ENCODE peak calls at places on chromosomes 12 and 14, in seven cellular contexts. Z is HepG2, M is K562, B is GM12878, G is SK-N-SH, K is GM12891, I is H1. A is an unnamed sample.

GRCh38 chr12:49777800-49778748 is 36.7 kb downstream of the TMBIM6 start:
- DNase-seq in Z (peak; percentile 39), M (peak; percentile 82), B (no peak), G (no peak), K (no peak), I (peak; percentile 72), A (no peak)

GRCh38 chr12:111775205-111776193 is 8.8 kb downstream of the ALDH2 start:
- DNase-seq in Z (peak; percentile 80), M (peak; percentile 69), B (peak; percentile 70), G (peak; percentile 66), K (peak; percentile 69), I (no peak), A (no peak)

GRCh38 chr12:13587721-13588389 is 391.3 kb downstream of the EMP1 start:
- DNase-seq in Z (no peak), M (no peak), B (no peak), G (no peak), K (no peak), I (no peak), A (no peak)

GRCh38 chr14:57692671-57693070 is 173.2 kb downstream of the SLC35F4 start:
- DNase-seq in Z (peak; percentile 39), M (peak; percentile 8), B (no peak), G (peak; percentile 10), K (no peak), I (no peak), A (no peak)

GRCh38 chr14:54893151-54893760 is 9.4 kb downstream of the GCH1 start:
- DNase-seq in Z (peak; percentile 50), M (peak; percentile 32), B (no peak), G (peak; percentile 51), K (no peak), I (no peak), A (no peak)

GRCh38 chr14:24092960-24093900 is 881 bp upstream of the PCK2 start:
- DNase-seq in Z (no peak), M (no peak), B (no peak), G (no peak), K (no peak), I (no peak), A (no peak)

GRCh38 chr14:102496955-102497744 is 12.4 kb downstream of the ANKRD9 start:
- DNase-seq in Z (no peak), M (peak; percentile 20), B (no peak), G (no peak), K (no peak), I (no peak), A (no peak)

GRCh38 chr12:108653082-108653516 is 19.4 kb upstream of the SELPLG start:
- DNase-seq in Z (no peak), M (no peak), B (no peak), G (no peak), K (no peak), I (no peak), A (no peak)

GRCh38 chr12:80157640-80158039 is 58.3 kb downstream of the OTOGL start:
- DNase-seq in Z (no peak), M (no peak), B (no peak), G (no peak), K (no peak), I (no peak), A (no peak)

GRCh38 chr12:44616385-44616784 is 259.7 kb downstream of the NELL2 start:
- DNase-seq in Z (no peak), M (no peak), B (no peak), G (no peak), K (no peak), I (no peak), A (no peak)

GRCh38 chr14:30283822-30284446 is 275.0 kb upstream of the G2E3 start:
- DNase-seq in Z (peak; percentile 37), M (peak; percentile 17), B (no peak), G (peak; percentile 7), K (no peak), I (peak; percentile 34), A (no peak)

GRCh38 chr14:103136388-103137271 is 13.4 kb downstream of the TNFAIP2 start:
- DNase-seq in Z (no peak), M (peak; percentile 71), B (no peak), G (no peak), K (no peak), I (no peak), A (no peak)

GRCh38 chr12:56785874-56786273 is 22.8 kb downstream of the HSD17B6 start:
- DNase-seq in Z (no peak), M (no peak), B (no peak), G (no peak), K (no peak), I (no peak), A (no peak)

GRCh38 chr14:49953196-49953595 is 60.3 kb downstream of the ARF6 start:
- DNase-seq in Z (no peak), M (no peak), B (no peak), G (no peak), K (no peak), I (no peak), A (no peak)

GRCh38 chr12:87348071-87348470 is 681.1 kb downstream of the C12orf50 start:
- DNase-seq in Z (no peak), M (no peak), B (no peak), G (no peak), K (no peak), I (no peak), A (no peak)

GRCh38 chr12:23753627-23754358 is 195.7 kb downstream of the SOX5 start:
- DNase-seq in Z (no peak), M (no peak), B (no peak), G (no peak), K (no peak), I (no peak), A (no peak)

GRCh38 chr14:74409441-74409840 is 16.6 kb downstream of the SYNDIG1L start:
- DNase-seq in Z (no peak), M (no peak), B (no peak), G (no peak), K (no peak), I (no peak), A (no peak)

GRCh38 chr12:69243099-69244084 is 4.0 kb downstream of the CPSF6 start:
- DNase-seq in Z (no peak), M (no peak), B (peak; percentile 41), G (no peak), K (no peak), I (no peak), A (no peak)

GRCh38 chr12:538731-539539 is 79.2 kb downstream of the B4GALNT3 start:
- DNase-seq in Z (no peak), M (no peak), B (no peak), G (peak; percentile 68), K (no peak), I (no peak), A (no peak)

GRCh38 chr12:95544756-95545155 is 6.5 kb downstream of the USP44 start:
- DNase-seq in Z (no peak), M (no peak), B (no peak), G (no peak), K (no peak), I (no peak), A (no peak)

GRCh38 chr14:79274641-79275366 is 936.5 kb downstream of the DIO2 start:
- DNase-seq in Z (no peak), M (no peak), B (no peak), G (no peak), K (no peak), I (no peak), A (no peak)

GRCh38 chr14:52131640-52132320 is 62.9 kb upstream of the NID2 start:
- DNase-seq in Z (peak; percentile 80), M (peak; percentile 32), B (peak; percentile 4), G (peak; percentile 89), K (peak; percentile 47), I (peak; percentile 62), A (no peak)

GRCh38 chr14:96160913-96161310 is 43.7 kb upstream of the BDKRB2 start:
- DNase-seq in Z (no peak), M (no peak), B (no peak), G (no peak), K (no peak), I (no peak), A (no peak)

GRCh38 chr12:91357381-91357780 is 174.8 kb upstream of the DCN start:
- DNase-seq in Z (peak; percentile 45), M (no peak), B (no peak), G (no peak), K (no peak), I (no peak), A (no peak)

GRCh38 chr14:51880810-51881580 is 20.6 kb downstream of the GNG2 start:
- DNase-seq in Z (no peak), M (no peak), B (no peak), G (no peak), K (no peak), I (no peak), A (no peak)

GRCh38 chr12:97764700-97765099 is 302.1 kb downstream of the RMST start:
- DNase-seq in Z (peak; percentile 10), M (no peak), B (no peak), G (no peak), K (no peak), I (no peak), A (no peak)

GRCh38 chr12:98656289-98657101 is 11.4 kb downstream of the APAF1 start:
- DNase-seq in Z (no peak), M (no peak), B (no peak), G (no peak), K (no peak), I (no peak), A (no peak)

GRCh38 chr12:46585854-46586621 is 213.5 kb upstream of the SLC38A2 start:
- DNase-seq in Z (peak; percentile 93), M (no peak), B (no peak), G (no peak), K (no peak), I (peak; percentile 39), A (no peak)
- TF ChIP-seq POLR2AphosphoS5 in Z (no peak), M (no peak), B (no peak), G (no peak), K (no peak), I (no peak), A (no peak)

DNA sequence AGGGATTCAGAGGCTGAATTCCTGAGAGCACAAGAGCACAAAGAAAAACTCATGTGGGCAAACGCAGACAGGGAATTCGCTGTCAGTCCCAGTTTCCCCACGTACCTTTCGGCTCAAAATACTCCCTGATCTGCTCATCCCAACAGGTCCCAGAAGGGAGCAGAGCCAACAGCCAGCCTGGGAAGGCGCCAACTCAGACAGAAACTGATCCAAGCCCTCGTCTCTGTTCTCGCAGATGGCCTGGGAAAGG is 61.2 kb upstream of the FBRSL1 start:
- DNase-seq in Z (peak; percentile 43), M (no peak), B (no peak), G (no peak), K (no peak), I (no peak), A (no peak)
- TF ChIP-seq TAF1 in Z (no peak), M (no peak), B (no peak), G (no peak), K (no peak), I (no peak), A (no peak)

GRCh38 chr12:6268484-6269157 is 41.9 kb upstream of the PLEKHG6 start:
- DNase-seq in Z (no peak), M (no peak), B (no peak), G (no peak), K (no peak), I (no peak), A (no peak)
- TF ChIP-seq POLR2AphosphoS5 in Z (no peak), M (no peak), B (no peak), G (no peak), K (no peak), I (no peak), A (no peak)

DNA sequence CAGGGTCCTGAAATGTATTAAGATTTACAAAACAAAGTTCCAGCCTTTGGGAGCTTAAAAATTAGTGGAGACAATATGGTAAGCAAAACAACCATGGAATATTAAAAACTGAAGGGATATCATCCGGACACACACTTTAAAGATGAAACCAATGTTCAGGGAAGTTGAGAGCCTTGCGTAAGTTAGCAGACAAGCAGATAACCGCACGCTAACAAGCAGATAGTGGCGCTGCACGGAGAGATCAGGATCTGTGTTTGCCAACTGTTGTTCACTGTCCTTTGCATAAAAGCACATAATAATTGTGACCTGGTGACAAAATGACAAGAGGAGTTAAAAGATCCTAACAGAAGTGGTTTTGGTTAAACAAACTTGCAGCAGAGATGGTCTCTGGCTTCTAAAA is 14.3 kb upstream of the TMEM229B start:
- DNase-seq in Z (no peak), M (no peak), B (no peak), G (no peak), K (no peak), I (no peak), A (no peak)
- TF ChIP-seq TAF1 in Z (no peak), M (no peak), B (no peak), G (no peak), K (no peak), I (no peak), A (no peak)

A was measured in GM12892.